ENCODE peak calls at places on chromosomes 4 and X, in ten cellular contexts. O is body of pancreas, L is uterus, A is tibial nerve, X is Peyer's patch, G is HCT116, S is H1, W is breast epithelium, Q is transverse colon, H is vagina. I is an unnamed sample.

GRCh38 chr4:84878090-84878489 is 88.4 kb downstream of the WDFY3 start:
- DNase-seq in O (no peak), L (no peak), A (no peak), X (no peak), G (no peak), S (no peak), W (no peak), Q (no peak), H (no peak), I (no peak)

GRCh38 chr4:136861081-136861480 is 671.2 kb downstream of the PCDH18 start:
- DNase-seq in O (no peak), L (no peak), A (no peak), X (no peak), G (no peak), S (no peak), W (no peak), Q (no peak), H (no peak), I (no peak)

GRCh38 chr4:111398906-111399330 is 746.3 kb upstream of the FAM241A start:
- DNase-seq in O (no peak), L (no peak), A (no peak), X (no peak), G (no peak), S (no peak), W (no peak), Q (no peak), H (no peak), I (no peak)

GRCh38 chr4:86092684-86093083 is 267.2 kb downstream of the MAPK10 start:
- DNase-seq in O (no peak), L (no peak), A (no peak), X (no peak), G (no peak), S (no peak), W (no peak), Q (no peak), H (no peak), I (no peak)

GRCh38 chr4:118849867-118850812 is 14.2 kb upstream of the SEC24D start:
- DNase-seq in O (no peak), L (no peak), A (no peak), X (no peak), G (no peak), S (no peak), W (no peak), Q (peak; percentile 11), H (no peak), I (no peak)

GRCh38 chr4:126630171-126630570 is 1002.6 kb upstream of the INTU start:
- DNase-seq in O (no peak), L (no peak), A (no peak), X (no peak), G (no peak), S (no peak), W (no peak), Q (no peak), H (no peak), I (no peak)

GRCh38 chr4:40909363-40909876 is 159.7 kb downstream of the NSUN7 start:
- DNase-seq in O (no peak), L (peak; percentile 25), A (no peak), X (no peak), G (peak; percentile 90), S (no peak), W (no peak), Q (no peak), H (no peak), I (no peak)

GRCh38 chrX:623268-623598 is 7.4 kb upstream of the SHOX start:
- DNase-seq in O (no peak), L (no peak), A (no peak), X (no peak), G (no peak), S (no peak), W (no peak), Q (no peak), H (no peak), I (no peak)

GRCh38 chr4:130187587-130187986 is 1091.6 kb downstream of the C4orf33 start:
- DNase-seq in O (no peak), L (no peak), A (no peak), X (no peak), G (no peak), S (no peak), W (no peak), Q (no peak), H (no peak), I (no peak)

GRCh38 chr4:67725132-67725531 is 24.2 kb upstream of the UBA6 start:
- DNase-seq in O (no peak), L (no peak), A (no peak), X (no peak), G (no peak), S (no peak), W (no peak), Q (no peak), H (no peak), I (no peak)

DNA sequence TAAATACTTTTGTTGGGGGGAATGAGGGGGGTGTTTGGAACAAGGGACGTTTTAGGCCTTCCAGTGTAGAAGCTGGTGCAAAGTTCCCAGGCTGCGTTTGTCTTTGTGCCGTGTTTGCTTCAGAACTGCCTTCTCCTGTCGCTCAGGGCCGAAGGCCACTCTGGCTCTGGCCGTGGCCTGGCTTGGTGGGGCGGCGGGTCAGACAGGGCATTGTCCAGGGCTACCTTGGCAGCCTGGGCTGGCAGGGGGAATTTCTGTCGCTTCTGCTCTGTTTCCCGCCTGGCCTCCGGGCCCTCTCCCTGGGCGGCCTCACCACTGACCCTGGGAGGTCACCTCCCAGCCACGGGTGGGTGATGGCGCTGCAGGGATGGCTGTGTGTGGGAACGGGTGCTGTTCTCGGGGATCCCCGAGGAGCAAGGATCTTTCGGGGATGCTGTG is 140.0 kb downstream of the COL4A6 start:
- DNase-seq in O (no peak), L (no peak), A (no peak), X (no peak), G (no peak), S (no peak), W (no peak), Q (no peak), H (no peak), I (no peak)
- TF ChIP-seq POLR2A in O (no peak), L (no peak), A (no peak), X (no peak), G (no peak), S (no peak), W (no peak), Q (no peak), H (no peak), I (no peak)

GRCh38 chr4:76251448-76252270 is at the start of gene FAM47E:
- DNase-seq in O (peak; percentile 93), L (peak; percentile 41), A (no peak), X (peak; percentile 94), G (no peak), S (peak; percentile 98), W (peak; percentile 92), Q (peak; percentile 86), H (no peak), I (peak; percentile 73)
- TF ChIP-seq CTCF in O (peak; percentile 71), L (peak; percentile 27), A (no peak), X (no peak), G (no peak), S (peak; percentile 33), W (no peak), Q (peak; percentile 51), H (peak; percentile 27), I (peak; percentile 53)

GRCh38 chrX:72129661-72130060 is 2.1 kb downstream of the RTL5 start:
- DNase-seq in O (no peak), L (no peak), A (no peak), X (no peak), G (no peak), S (no peak), W (no peak), Q (no peak), H (no peak), I (no peak)
- H3K36me3 ChIP-seq in O (no peaks in the 10 kb centered on the region), L (no peaks in the 10 kb centered on the region), A (no peaks in the 10 kb centered on the region), X (no peaks in the 10 kb centered on the region), G (no peaks in the 10 kb centered on the region), S (no peaks in the 10 kb centered on the region), W (no peaks in the 10 kb centered on the region), Q (no peaks in the 10 kb centered on the region), H (no peaks in the 10 kb centered on the region), I (no peaks in the 10 kb centered on the region)

DNA sequence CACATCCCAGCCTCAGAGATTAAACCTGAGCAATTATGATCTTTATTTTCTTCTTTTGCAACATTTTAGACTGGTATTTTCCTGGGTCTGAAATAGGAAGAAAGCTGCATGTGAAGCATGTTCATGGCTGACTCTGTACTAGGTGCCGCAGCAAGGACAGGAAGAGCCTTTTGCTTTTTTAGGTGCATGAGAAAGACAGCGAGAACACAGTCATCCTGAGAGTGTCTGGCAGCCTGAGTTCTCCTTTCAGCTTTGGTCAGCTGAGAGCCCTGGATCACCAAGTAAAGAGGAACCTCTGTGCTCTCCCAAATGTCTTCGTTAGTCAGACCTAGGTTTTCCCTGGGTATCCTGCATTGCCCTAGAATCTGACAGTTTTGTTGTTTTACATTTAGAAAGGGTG is 29.8 kb downstream of the FAM149A start:
- DNase-seq in O (no peak), L (no peak), A (no peak), X (no peak), G (no peak), S (no peak), W (no peak), Q (peak; percentile 20), H (no peak), I (no peak)
- TF ChIP-seq POLR2A in O (no peak), L (no peak), A (no peak), X (no peak), G (no peak), S (no peak), W (no peak), Q (no peak), H (no peak), I (no peak)

DNA sequence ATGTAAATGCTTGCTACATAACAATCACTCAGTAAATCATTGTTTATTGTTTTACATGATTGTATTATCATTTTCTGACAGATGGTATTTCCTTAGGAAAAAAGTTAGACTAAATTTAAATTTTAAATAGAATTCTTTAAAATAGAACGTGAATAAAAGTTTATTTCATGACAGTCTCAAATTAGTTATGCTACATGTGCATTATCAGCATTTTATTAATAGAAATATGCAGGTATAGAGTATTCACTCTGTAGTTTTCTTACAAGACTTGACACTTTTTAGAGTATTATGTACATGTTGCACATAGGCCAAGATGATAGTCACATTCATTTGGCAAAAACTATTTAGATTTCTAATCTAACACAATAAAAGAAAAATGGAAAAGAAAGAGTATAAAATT is 213.3 kb upstream of the SPRY1 start:
- DNase-seq in O (no peak), L (no peak), A (no peak), X (no peak), G (no peak), S (no peak), W (no peak), Q (no peak), H (no peak), I (no peak)
- TF ChIP-seq CTCF in O (no peak), L (no peak), A (no peak), X (no peak), G (no peak), S (no peak), W (no peak), Q (no peak), H (no peak), I (no peak)

GRCh38 chr4:108029731-108030130 is 40.0 kb downstream of the HADH start:
- DNase-seq in O (no peak), L (no peak), A (no peak), X (no peak), G (no peak), S (no peak), W (no peak), Q (no peak), H (no peak), I (no peak)
- H3K36me3 ChIP-seq in O (peaks cover 3% of the 10 kb centered on the region), L (no peaks in the 10 kb centered on the region), A (peaks cover 90% of the 10 kb centered on the region), X (no peaks in the 10 kb centered on the region), G (peaks cover 3% of the 10 kb centered on the region), S (peaks cover 3% of the 10 kb centered on the region), W (no peaks in the 10 kb centered on the region), Q (no peaks in the 10 kb centered on the region), H (peaks cover 57% of the 10 kb centered on the region), I (peaks cover 92% of the 10 kb centered on the region)

GRCh38 chr4:53365486-53366300 is at the start of gene SCFD2:
- DNase-seq in O (peak; percentile 98), L (peak; percentile 98), A (peak; percentile 98), X (peak; percentile 98), G (peak; percentile 93), S (peak; percentile 97), W (peak; percentile 98), Q (peak; percentile 99), H (peak; percentile 98), I (peak; percentile 96)
- TF ChIP-seq POLR2A in O (peak; percentile 43), L (peak; percentile 16), A (peak; percentile 52), X (no peak), G (peak; percentile 49), S (peak; percentile 32), W (no peak), Q (no peak), H (no peak), I (peak; percentile 22)